ENCODE peak calls at places on chromosomes 2 and 18, in four cellular contexts. P is right atrium auricular region, W is MM.1S, O is mucosa of descending colon. T is an unnamed sample.
A peak's percentile ranks its signal among the peaks of the same experiment; 100 is the strongest.

GRCh38 chr2:99611786-99612185 is 122.0 kb upstream of the REV1 start:
- DNase-seq in P (no peak), O (no peak), W (no peak), T (no peak)

GRCh38 chr18:9918016-9918680 is 4.3 kb downstream of the VAPA start:
- DNase-seq in P (no peak), W (no peak), O (no peak), T (no peak)

GRCh38 chr18:32280188-32280783 is 90.4 kb downstream of the MEP1B start:
- DNase-seq in P (no peak), O (no peak), W (no peak), T (no peak)

GRCh38 chr18:39796413-39796812 is 2158.6 kb upstream of the PIK3C3 start:
- DNase-seq in O (no peak), P (no peak), W (peak; percentile 61), T (no peak)

GRCh38 chr2:118085173-118086023 is 2.9 kb upstream of the INSIG2 start:
- DNase-seq in P (no peak), O (no peak), W (no peak), T (no peak)

GRCh38 chr2:27225526-27225925 is 8.4 kb downstream of the CAD start:
- DNase-seq in P (no peak), O (no peak), W (no peak), T (no peak)

GRCh38 chr2:37616674-37616999 is 54.8 kb downstream of the CDC42EP3 start:
- DNase-seq in W (peak; percentile 85), O (no peak), P (no peak), T (no peak)

GRCh38 chr18:31302991-31303390 is 15.0 kb upstream of the DSG1 start:
- DNase-seq in W (no peak), P (no peak), O (no peak), T (no peak)

GRCh38 chr18:28650860-28651259 is 473.9 kb upstream of the CDH2 start:
- DNase-seq in W (no peak), O (no peak), P (no peak), T (no peak)

GRCh38 chr2:98604547-98604946 is 3.8 kb downstream of the COA5 start:
- DNase-seq in O (no peak), W (no peak), P (no peak), T (no peak)

GRCh38 chr2:232872826-232873225 is 2.8 kb downstream of the SNORC start:
- DNase-seq in P (no peak), O (no peak), W (no peak), T (no peak)

GRCh38 chr2:126715111-126715510 is 59.2 kb downstream of the GYPC start:
- DNase-seq in W (no peak), O (no peak), P (peak; percentile 2), T (no peak)

GRCh38 chr2:145769053-145769716 is 1249.3 kb upstream of the ZEB2 start:
- DNase-seq in P (no peak), W (no peak), O (no peak), T (no peak)

GRCh38 chr18:12074734-12075133 is 18.9 kb upstream of the ANKRD62 start:
- DNase-seq in W (no peak), O (no peak), P (no peak), T (no peak)

GRCh38 chr18:67232406-67232805 is 284.1 kb downstream of the DSEL start:
- DNase-seq in P (no peak), W (no peak), O (no peak), T (no peak)

GRCh38 chr2:102147935-102148334 is 5.4 kb downstream of the IL1R1 start:
- DNase-seq in P (peak; percentile 73), O (no peak), W (no peak), T (peak; percentile 22)

GRCh38 chr2:43071629-43072550 is 154.5 kb downstream of the ZFP36L2 start:
- DNase-seq in O (no peak), P (no peak), W (no peak), T (no peak)

GRCh38 chr2:29014331-29014730 is 33.2 kb downstream of the TOGARAM2 start:
- DNase-seq in O (no peak), P (no peak), W (no peak), T (no peak)

GRCh38 chr2:160109939-160110673 is 47.7 kb upstream of the PLA2R1 start:
- DNase-seq in O (peak; percentile 57), P (peak; percentile 63), W (peak; percentile 75), T (peak; percentile 75)

GRCh38 chr2:118974103-118974911 is 32.3 kb downstream of the MARCO start:
- DNase-seq in P (peak; percentile 85), O (no peak), W (no peak), T (no peak)

GRCh38 chr18:47882641-47883040 is 47.8 kb downstream of the SMAD2 start:
- DNase-seq in P (no peak), O (no peak), W (no peak), T (no peak)

GRCh38 chr2:59206361-59206760 is 965.2 kb upstream of the FANCL start:
- DNase-seq in P (no peak), O (no peak), W (no peak), T (no peak)

GRCh38 chr2:134718095-134718955 is 475 bp downstream of the TMEM163 start:
- DNase-seq in W (no peak), O (peak; percentile 34), P (no peak), T (no peak)

GRCh38 chr2:162678551-162678950 is 160.0 kb downstream of the KCNH7 start:
- DNase-seq in O (no peak), W (no peak), P (no peak), T (no peak)

GRCh38 chr2:68420254-68420910 is 46.7 kb downstream of the FBXO48 start:
- DNase-seq in O (no peak), W (no peak), P (no peak), T (no peak)

GRCh38 chr2:68425503-68425902 is 41.6 kb downstream of the FBXO48 start:
- DNase-seq in W (no peak), P (no peak), O (no peak), T (no peak)

GRCh38 chr2:68426885-68427579 is 40.1 kb downstream of the FBXO48 start:
- DNase-seq in W (peak; percentile 83), O (no peak), P (no peak), T (peak; percentile 79)

GRCh38 chr2:68426446-68426845 is 40.6 kb downstream of the FBXO48 start:
- DNase-seq in P (no peak), O (no peak), W (no peak), T (no peak)

GRCh38 chr2:68423966-68424650 is 43.0 kb downstream of the FBXO48 start:
- DNase-seq in P (no peak), O (no peak), W (peak; percentile 60), T (peak; percentile 90)
- H3K4me3 ChIP-seq in P (no peak overlapping the region), O (no peak overlapping the region), W (no peak overlapping the region), T (peak overlapping the region; percentile 1)

DNA sequence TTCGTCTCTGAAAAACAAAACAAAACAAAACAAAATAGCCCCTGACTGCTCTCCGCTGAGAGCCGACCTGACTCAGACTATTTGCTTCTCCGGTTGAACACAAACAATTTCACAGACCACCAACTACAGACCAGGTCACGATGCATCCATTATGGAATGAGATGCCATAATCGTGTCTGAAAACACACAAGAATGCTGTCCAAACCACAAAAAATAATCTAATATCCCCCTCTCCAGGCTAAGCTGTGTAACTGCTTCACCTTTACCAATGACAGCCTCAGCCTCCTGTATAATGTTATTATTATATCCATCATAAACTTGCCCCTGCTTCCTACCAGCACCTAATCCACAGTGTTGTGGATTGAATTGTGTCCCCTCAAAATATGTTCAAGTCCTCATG is 114.7 kb downstream of the DNAH6 start:
- DNase-seq in O (no peak), P (no peak), W (peak; percentile 47), T (peak; percentile 17)
- TF ChIP-seq CTCF in O (no peak), P (peak; percentile 67), W (peak; percentile 73), T (peak; percentile 41)

DNA sequence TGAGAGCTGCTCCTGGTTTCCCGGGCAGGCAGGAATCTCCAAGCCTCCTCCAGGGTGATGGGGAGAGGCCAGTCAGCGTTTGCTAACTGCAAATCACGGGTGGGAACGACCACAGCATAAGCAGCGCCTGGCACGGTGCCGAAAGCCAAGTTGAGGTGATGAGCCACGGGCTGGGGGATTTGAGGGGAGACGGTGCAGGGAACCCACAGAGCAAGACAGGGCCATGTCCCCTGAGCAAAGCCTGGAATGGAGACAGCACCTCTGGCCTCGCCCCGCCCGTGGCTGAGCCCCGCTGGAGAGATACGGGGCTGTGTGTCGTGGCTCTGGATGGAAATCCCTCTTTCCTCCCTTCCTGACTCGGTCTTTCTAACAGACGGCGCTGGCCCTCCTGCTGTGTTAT is 31.5 kb upstream of the TMEM18 start:
- DNase-seq in P (no peak), W (no peak), O (no peak), T (no peak)
- H3K4me3 ChIP-seq in P (no peak overlapping the region), W (no peak overlapping the region), O (no peak overlapping the region), T (no peak overlapping the region)

GRCh38 chr18:23921716-23922285 is 92.8 kb upstream of the TTC39C start:
- DNase-seq in W (no peak), P (no peak), O (no peak), T (no peak)
- TF ChIP-seq CTCF in W (no peak), P (no peak), O (no peak), T (no peak)

DNA sequence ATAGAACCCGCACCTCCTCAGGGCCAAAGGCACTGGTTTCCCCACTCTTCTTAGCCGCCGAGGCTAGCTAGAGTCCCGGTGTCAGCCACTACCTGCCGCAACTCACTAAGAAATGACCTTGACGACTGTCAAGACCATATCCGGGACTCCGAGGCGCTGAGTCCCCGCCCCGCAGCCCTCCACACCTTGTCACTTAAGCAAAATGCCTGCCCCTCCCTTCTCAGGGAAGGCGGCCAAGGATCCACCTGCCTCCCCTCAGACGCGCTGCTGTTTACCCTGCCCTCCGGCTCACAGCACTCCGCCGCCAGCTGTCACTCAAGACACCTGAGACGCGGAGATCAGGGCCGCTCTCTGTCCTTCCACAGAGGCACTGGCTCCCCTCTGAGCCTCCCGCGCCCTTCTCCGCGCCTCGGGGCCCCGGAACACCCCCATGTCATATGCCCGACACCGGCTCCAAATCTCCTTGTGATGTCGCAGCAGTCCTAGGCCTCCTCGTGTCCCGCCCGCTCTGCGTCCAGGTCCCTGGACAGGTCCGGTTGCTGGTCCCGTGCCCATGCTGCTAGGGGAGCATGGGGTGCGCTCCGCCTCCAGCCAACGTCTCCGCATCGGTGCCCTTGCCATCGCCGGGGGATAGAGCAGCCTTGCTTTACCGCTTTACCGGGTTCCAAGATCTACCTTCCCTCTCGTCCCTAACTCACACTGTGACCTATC is 32.5 kb upstream of the REG3G start:
- DNase-seq in P (no peak), W (peak; percentile 36), O (peak; percentile 53), T (no peak)
- H3K4me3 ChIP-seq in P (no peak overlapping the region), W (peak overlapping the region; percentile 23), O (no peak overlapping the region), T (no peak overlapping the region)

GRCh38 chr2:234949762-234950434 is 1.9 kb upstream of the SH3BP4 start:
- DNase-seq in O (no peak), P (no peak), W (no peak), T (no peak)

GRCh38 chr2:234951386-234952269 is at the start of gene SH3BP4:
- DNase-seq in O (peak; percentile 90), W (peak; percentile 28), P (peak; percentile 73), T (no peak)

GRCh38 chr2:234952270-234953115 is 676 bp downstream of the SH3BP4 start:
- DNase-seq in W (peak; percentile 43), P (no peak), O (peak; percentile 65), T (no peak)

GRCh38 chr2:234950435-234950729 is 1.4 kb upstream of the SH3BP4 start:
- DNase-seq in O (no peak), P (no peak), W (no peak), T (no peak)

GRCh38 chr2:234950730-234951385 is 959 bp upstream of the SH3BP4 start:
- DNase-seq in O (peak; percentile 45), P (no peak), W (no peak), T (no peak)
- TF ChIP-seq CTCF in O (no peak), P (no peak), W (no peak), T (no peak)

GRCh38 chr2:203399031-203399430 is 70.8 kb downstream of the ABI2 start:
- DNase-seq in O (no peak), W (no peak), P (no peak), T (no peak)
- H3K4me3 ChIP-seq in O (no peak overlapping the region), W (no peak overlapping the region), P (no peak overlapping the region), T (no peak overlapping the region)

GRCh38 chr2:154623819-154624218 is 74.7 kb upstream of the KCNJ3 start:
- DNase-seq in W (peak; percentile 50), P (no peak), O (no peak), T (peak; percentile 69)
- TF ChIP-seq CTCF in W (peak; percentile 71), P (peak; percentile 74), O (no peak), T (peak; percentile 65)

T was measured in GM12865.